ENCODE peak calls at places on chromosomes 5 and 9, in nine cellular contexts. O is cardiac muscle cell; X is NCI-H187 treated with DMSO at 0.1 percent for 48 hours; A is GM23248; S is glutamatergic neuron; E is effector memory CD4-positive, alpha-beta T cell; Q is heart right ventricle; M is ecto neural progenitor cell; N is NCI-H524. D is an unnamed sample.
A peak's percentile ranks its signal among the peaks of the same experiment; 100 is the strongest.

GRCh38 chr9:94719878-94720277 is 6.6 kb upstream of the AOPEP start:
- DNase-seq in O (no peak), X (no peak), A (no peak), S (no peak), E (no peak), Q (no peak), M (no peak), N (no peak), D (no peak)

GRCh38 chr5:112183103-112183634 is 235.9 kb downstream of the EPB41L4A start:
- DNase-seq in O (peak; percentile 44), X (no peak), A (peak; percentile 25), S (no peak), E (no peak), Q (no peak), M (no peak), N (no peak), D (no peak)

GRCh38 chr5:34806532-34806931 is 32.4 kb upstream of the TTC23L start:
- DNase-seq in O (no peak), X (no peak), A (no peak), S (no peak), E (no peak), Q (no peak), M (no peak), N (no peak), D (no peak)

GRCh38 chr5:151084363-151084762 is 3.5 kb upstream of the TNIP1 start:
- DNase-seq in O (peak; percentile 83), X (no peak), A (no peak), S (no peak), E (no peak), Q (no peak), M (no peak), N (no peak), D (peak; percentile 32)

GRCh38 chr5:158513490-158514301 is 586.0 kb downstream of the EBF1 start:
- DNase-seq in O (no peak), X (no peak), A (peak; percentile 61), S (no peak), E (no peak), Q (no peak), M (no peak), N (no peak), D (no peak)

GRCh38 chr9:121310571-121310970 is 42.6 kb downstream of the GSN start:
- DNase-seq in O (no peak), X (no peak), A (no peak), S (peak; percentile 2), E (no peak), Q (no peak), M (no peak), N (no peak), D (no peak)

GRCh38 chr5:133508314-133508713 is 104.0 kb downstream of the FSTL4 start:
- DNase-seq in O (no peak), X (no peak), A (no peak), S (no peak), E (no peak), Q (no peak), M (no peak), N (no peak), D (no peak)

GRCh38 chr9:121772600-121773285 is 121.3 kb downstream of the DAB2IP start:
- DNase-seq in O (no peak), X (no peak), A (no peak), S (peak; percentile 3), E (no peak), Q (peak; percentile 83), M (no peak), N (no peak), D (no peak)

GRCh38 chr9:4111233-4112000 is 188.5 kb downstream of the GLIS3 start:
- DNase-seq in O (no peak), X (no peak), A (peak; percentile 41), S (no peak), E (no peak), Q (no peak), M (no peak), N (no peak), D (peak; percentile 39)

GRCh38 chr9:80231847-80232246 is 660.1 kb downstream of the TLE4 start:
- DNase-seq in O (no peak), X (no peak), A (no peak), S (no peak), E (no peak), Q (no peak), M (no peak), N (no peak), D (no peak)

GRCh38 chr9:31210982-31211570 is 1173.4 kb upstream of the ACO1 start:
- DNase-seq in O (peak; percentile 45), X (no peak), A (no peak), S (peak; percentile 30), E (no peak), Q (no peak), M (peak; percentile 43), N (peak; percentile 83), D (no peak)